ENCODE peak calls at places on chromosomes 1 and 21, in eight cellular contexts. C is kidney; O is cardiac muscle cell; S is adipocyte; Z is CD8-positive, alpha-beta T cell; L is stomach; F is naive thymus-derived CD4-positive, alpha-beta T cell; Q is CD8-positive, alpha-beta memory T cell. G is an unnamed sample. For H3K4me1, the result is how much of the 10 kb centered on the place peaks cover.

GRCh38 chr21:26072891-26073615 is 97.5 kb downstream of the APP start:
- DNase-seq in C (no peak), F (no peak), S (peak), Z (no peak), L (no peak), O (no peak), Q (no peak), G (no peak)

GRCh38 chr1:39088658-39089057 is 62.5 kb downstream of the NDUFS5 start:
- DNase-seq in F (no peak), S (no peak), Q (no peak), L (no peak), C (no peak), O (no peak), Z (no peak), G (no peak)

GRCh38 chr1:32180186-32181060 is 948 bp downstream of the TXLNA start:
- DNase-seq in Z (no peak), Q (peak), F (no peak), L (peak), C (peak), O (peak), S (peak), G (peak)

GRCh38 chr1:204367956-204368355 is 8.2 kb upstream of the PLEKHA6 start:
- DNase-seq in Z (no peak), C (no peak), S (no peak), F (no peak), L (no peak), Q (no peak), O (no peak), G (no peak)

GRCh38 chr1:35748326-35748725 is 21.5 kb downstream of the CLSPN start:
- DNase-seq in C (no peak), F (no peak), Z (no peak), O (no peak), L (no peak), S (no peak), Q (no peak), G (no peak)

GRCh38 chr1:19644761-19645543 is 841 bp downstream of the NBL1 start:
- DNase-seq in S (peak), Z (peak), O (peak), C (peak), L (peak), F (peak), Q (no peak), G (no peak)

GRCh38 chr1:54408701-54409066 is 2.5 kb upstream of the SSBP3 start:
- DNase-seq in Z (no peak), L (no peak), Q (no peak), F (no peak), S (no peak), O (no peak), C (no peak), G (no peak)

GRCh38 chr1:243849089-243850012 is 692 bp downstream of the AKT3 start:
- DNase-seq in Z (peak), Q (peak), L (peak), O (peak), C (peak), F (peak), S (peak), G (no peak)

GRCh38 chr1:41313661-41314131 is 47.5 kb upstream of the FOXO6 start:
- DNase-seq in Z (no peak), Q (no peak), C (no peak), F (no peak), L (no peak), S (peak), O (peak), G (no peak)

GRCh38 chr1:116208136-116208535 is 96.9 kb downstream of the MAB21L3 start:
- DNase-seq in F (no peak), C (no peak), Z (no peak), L (no peak), Q (no peak), S (no peak), O (no peak), G (no peak)

GRCh38 chr1:198444792-198445191 is 95.7 kb downstream of the ATP6V1G3 start:
- DNase-seq in Q (no peak), L (no peak), O (no peak), C (no peak), F (no peak), Z (no peak), S (peak), G (no peak)

GRCh38 chr1:169100883-169101214 is 5.6 kb upstream of the ATP1B1 start:
- DNase-seq in L (no peak), F (no peak), Z (no peak), O (no peak), S (no peak), C (no peak), Q (no peak), G (peak)

GRCh38 chr21:28431527-28432200 is 561.0 kb downstream of the LTN1 start:
- DNase-seq in Q (no peak), O (no peak), F (no peak), L (no peak), S (no peak), Z (no peak), C (no peak), G (no peak)

GRCh38 chr1:54810144-54810942 is 9.2 kb upstream of the TTC22 start:
- DNase-seq in L (peak), S (peak), Z (peak), O (peak), C (no peak), Q (peak), F (peak), G (peak)

GRCh38 chr1:48772221-48772620 is 4.5 kb downstream of the BEND5 start:
- DNase-seq in Z (no peak), S (no peak), C (no peak), O (no peak), Q (no peak), L (no peak), F (no peak), G (peak)

GRCh38 chr1:112929979-112930378 is 26.0 kb downstream of the SLC16A1 start:
- DNase-seq in S (no peak), C (no peak), Q (no peak), L (no peak), O (no peak), Z (no peak), F (no peak), G (peak)

GRCh38 chr21:35779690-35780570 is 280.4 kb downstream of the SETD4 start:
- DNase-seq in L (no peak), Q (no peak), C (no peak), F (no peak), Z (no peak), S (peak), O (no peak), G (peak)

GRCh38 chr1:83546863-83547262 is 452.1 kb downstream of the TTLL7 start:
- DNase-seq in O (no peak), C (no peak), L (no peak), F (no peak), Q (no peak), S (no peak), Z (no peak), G (no peak)

GRCh38 chr1:161013591-161014513 is 7.1 kb downstream of the F11R start:
- DNase-seq in F (peak), Q (peak), Z (peak), C (peak), S (peak), O (no peak), L (peak), G (peak)
- H3K4me1 ChIP-seq in F (under half), Q (under half), Z (under half), C (under half), S (under half), O (half or more), L (half or more), G (under half)

GRCh38 chr1:205444931-205445652 is 10.8 kb downstream of the BLACAT1 start:
- DNase-seq in S (no peak), C (no peak), Z (no peak), L (peak), O (peak), F (no peak), Q (no peak), G (no peak)
- H3K4me3 ChIP-seq in S (no peak), C (no peak), Z (no peak), L (peak), O (no peak), F (no peak), Q (no peak), G (no peak)

GRCh38 chr1:42322577-42322976 is 12.5 kb downstream of the FOXJ3 start:
- DNase-seq in Q (no peak), S (peak), C (no peak), L (no peak), O (no peak), Z (no peak), F (no peak), G (no peak)

GRCh38 chr1:42323551-42323950 is 11.5 kb downstream of the FOXJ3 start:
- DNase-seq in Z (no peak), S (no peak), Q (no peak), F (no peak), L (no peak), C (no peak), O (no peak), G (no peak)

GRCh38 chr1:42320689-42321088 is 14.3 kb downstream of the FOXJ3 start:
- DNase-seq in Z (no peak), O (peak), F (no peak), S (no peak), C (no peak), Q (no peak), L (no peak), G (no peak)

GRCh38 chr1:42319871-42320484 is 15.1 kb downstream of the FOXJ3 start:
- DNase-seq in Z (peak), C (no peak), O (no peak), S (no peak), Q (peak), L (no peak), F (peak), G (no peak)

GRCh38 chr1:42321731-42322130 is 13.3 kb downstream of the FOXJ3 start:
- DNase-seq in C (no peak), Z (no peak), S (no peak), Q (no peak), F (no peak), L (no peak), O (no peak), G (no peak)
- H3K4me1 ChIP-seq in C (under half), Z (half or more), S (under half), Q (half or more), F (half or more), L (half or more), O (under half), G (under half)

DNA sequence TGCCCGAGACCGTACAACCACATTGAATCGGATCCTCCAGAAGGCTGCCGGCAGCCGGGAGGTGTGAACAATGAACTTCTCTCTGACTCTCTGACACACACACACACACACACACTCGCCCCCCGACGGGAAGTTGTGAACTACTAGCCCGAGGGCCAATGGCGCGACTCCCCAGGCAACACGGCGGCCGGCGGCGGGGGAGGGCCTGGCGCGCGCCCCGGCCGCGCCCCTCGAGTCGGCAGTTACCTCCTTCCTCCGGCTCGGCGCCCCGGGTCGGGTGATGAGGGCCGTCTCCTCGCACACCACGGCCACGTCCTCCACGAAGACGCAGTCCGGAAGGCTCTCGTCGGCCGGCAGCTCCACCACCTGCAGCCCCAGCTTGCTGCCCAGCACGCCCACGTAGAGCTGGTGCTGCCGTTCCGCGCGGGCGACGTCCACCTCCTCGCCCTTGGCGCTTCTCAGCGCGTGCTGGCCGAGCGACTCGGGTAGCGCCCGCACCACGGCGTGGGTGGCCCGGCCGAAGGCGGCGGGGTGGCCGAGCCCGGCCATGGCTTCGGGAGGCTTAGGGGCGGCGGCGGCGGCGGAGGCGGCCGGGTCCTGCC is 361 bp downstream of the DDAH1 start:
- DNase-seq in Z (no peak), S (peak), Q (no peak), O (no peak), F (peak), L (peak), C (peak), G (peak)
- H3K4me3 ChIP-seq in Z (peak), S (peak), Q (no peak), O (peak), F (no peak), L (peak), C (peak), G (peak)

GRCh38 chr1:24514946-24515345 is 12.3 kb downstream of the RCAN3 start:
- DNase-seq in L (no peak), S (no peak), O (no peak), Z (no peak), Q (no peak), F (no peak), C (no peak), G (no peak)
- H3K4me1 ChIP-seq in L (under half), S (under half), O (under half), Z (half or more), Q (half or more), F (half or more), C (under half), G (under half)

DNA sequence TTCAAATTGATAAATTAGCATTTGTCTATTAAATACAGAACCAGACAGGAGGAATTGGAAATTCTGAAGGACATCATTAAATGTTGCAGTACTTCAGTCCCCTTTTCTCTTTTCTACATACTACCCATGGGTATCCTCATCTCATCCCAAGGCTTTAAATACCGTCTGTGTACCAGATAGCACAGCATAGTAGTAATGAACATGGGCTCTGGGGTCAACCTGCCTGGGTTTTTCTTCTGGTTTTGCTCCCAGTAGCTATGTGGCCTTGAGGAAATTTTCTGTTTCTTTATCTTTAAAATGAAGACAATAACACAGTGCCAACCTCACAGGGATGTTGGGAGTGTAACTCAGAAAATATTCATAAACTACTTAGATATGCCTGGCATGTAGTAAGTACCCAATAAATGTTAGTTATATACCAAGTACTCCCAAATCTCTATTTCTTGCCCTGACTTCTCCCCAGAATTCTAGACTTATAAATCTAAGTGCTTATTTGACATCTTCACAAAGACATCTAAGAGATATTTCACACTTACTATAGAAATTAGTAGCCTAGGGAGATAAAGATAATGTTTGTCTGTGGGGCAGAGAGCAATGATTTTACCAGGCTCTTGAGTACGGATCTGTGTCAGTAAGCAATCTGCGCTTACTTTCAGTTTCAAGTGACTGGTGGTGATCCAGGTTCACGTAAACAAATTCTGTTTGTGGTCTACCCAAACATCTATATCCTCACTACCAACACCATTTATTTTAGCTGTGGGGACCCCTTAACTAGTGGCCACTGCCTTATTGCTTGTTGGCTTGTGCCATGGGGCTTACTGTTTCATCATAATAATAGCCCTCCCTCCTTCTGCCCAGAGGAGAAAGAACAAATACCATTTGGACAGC is 37.3 kb downstream of the VANGL2 start:
- DNase-seq in S (no peak), O (no peak), C (no peak), Z (no peak), Q (no peak), F (peak), L (no peak), G (peak)
- H3K4me3 ChIP-seq in S (no peak), O (no peak), C (peak), Z (peak), Q (peak), F (peak), L (peak), G (peak)

DNA sequence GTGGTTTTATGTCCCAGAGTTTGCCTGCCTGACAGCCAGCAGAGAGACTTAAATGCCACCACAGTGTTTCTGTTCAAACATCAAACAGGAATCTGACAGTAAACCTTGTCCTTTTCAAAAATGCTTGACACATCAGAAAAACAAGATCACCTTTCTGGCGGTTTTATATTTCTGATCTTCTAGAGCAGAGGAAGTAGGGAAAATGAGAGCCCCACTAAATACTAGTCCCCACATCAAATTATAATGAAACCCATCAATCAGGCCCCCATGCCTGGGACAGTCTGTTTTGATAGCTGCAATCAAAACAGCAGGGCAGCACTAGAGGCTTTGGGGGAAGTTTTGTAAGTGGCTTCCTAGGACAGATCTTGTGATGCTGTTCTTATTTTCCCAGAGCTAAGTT is 129.3 kb downstream of the CNIH3 start:
- DNase-seq in C (no peak), F (no peak), Z (no peak), Q (no peak), O (no peak), L (no peak), S (no peak), G (no peak)
- H3K4me1 ChIP-seq in C (under half), F (under half), Z (under half), Q (under half), O (under half), L (under half), S (under half), G (under half)

DNA sequence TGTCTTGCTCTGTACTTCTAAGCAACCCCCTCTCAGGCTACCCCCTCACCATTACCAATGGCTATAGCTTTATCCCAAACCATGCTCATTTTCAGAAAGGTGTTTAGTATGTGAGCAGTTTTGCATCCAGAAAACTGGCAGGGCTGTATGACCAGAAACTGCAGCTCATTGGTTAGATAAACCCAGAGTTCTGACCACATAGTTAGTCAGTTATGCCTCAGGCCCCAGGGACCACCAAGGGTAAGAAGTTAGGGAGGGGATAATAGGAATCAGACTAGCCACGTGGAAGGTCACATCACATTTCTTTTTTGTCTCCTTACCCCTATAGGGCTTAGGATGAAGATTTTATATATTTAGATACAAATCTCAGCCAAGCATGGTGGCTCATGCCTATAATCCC is 1.2 kb downstream of the ITGA10 start:
- DNase-seq in C (no peak), S (no peak), Z (no peak), F (no peak), O (no peak), Q (no peak), L (no peak), G (no peak)
- H3K4me3 ChIP-seq in C (no peak), S (peak), Z (no peak), F (no peak), O (no peak), Q (no peak), L (no peak), G (no peak)

DNA sequence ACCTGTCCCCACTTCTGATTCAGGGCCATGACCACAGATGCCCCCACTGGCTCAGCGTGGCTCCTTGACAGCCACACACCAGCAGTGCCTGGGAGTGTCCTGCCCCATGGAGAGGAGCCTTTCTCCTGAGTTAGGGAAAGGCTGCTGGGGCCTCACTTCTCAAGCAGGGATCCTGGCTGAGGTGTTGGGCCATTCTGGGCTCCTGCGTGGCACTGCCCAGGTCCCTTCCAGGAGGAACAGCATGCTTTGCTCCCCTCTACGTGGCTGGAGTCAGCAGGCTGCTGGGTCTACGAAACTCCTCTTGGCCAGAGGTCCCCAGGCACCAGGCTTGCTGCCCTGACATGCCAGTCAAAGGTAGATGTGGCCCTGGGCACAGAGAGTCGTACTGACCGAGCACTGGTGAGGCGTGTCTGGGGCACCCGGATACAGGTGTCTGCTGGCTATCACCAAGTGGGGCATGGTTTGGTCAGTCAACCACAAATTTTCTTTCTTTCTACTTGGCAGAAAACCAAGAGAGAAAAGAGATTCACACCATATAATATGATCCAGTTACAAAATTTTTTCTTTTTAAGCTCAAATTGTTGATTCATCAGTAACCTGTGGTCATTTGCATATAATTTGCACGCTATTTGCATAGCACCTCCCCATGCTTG is 4.1 kb downstream of the ADORA1 start:
- DNase-seq in O (no peak), Z (no peak), L (peak), S (no peak), F (no peak), C (no peak), Q (no peak), G (no peak)
- H3K4me1 ChIP-seq in O (under half), Z (under half), L (under half), S (half or more), F (under half), C (under half), Q (under half), G (under half)